ENCODE peak calls at places on chromosomes 3 and 15, in seven cellular contexts. C is astrocyte; T is endothelial cell of umbilical vein; I is CD4-positive, alpha-beta T cell; F is breast epithelium; B is esophagus squamous epithelium; R is mammary epithelial cell. V is an unnamed sample.

GRCh38 chr3:129793947-129794318 is 99.6 kb downstream of the TMCC1 start:
- DNase-seq in B (no peak), R (peak; percentile 39), T (peak; percentile 55), C (no peak), I (no peak), F (no peak), V (no peak)

GRCh38 chr3:31369637-31370036 is 163.1 kb upstream of the STT3B start:
- DNase-seq in R (no peak), C (peak; percentile 13), T (peak; percentile 24), F (no peak), I (no peak), B (no peak), V (no peak)

GRCh38 chr15:101053261-101053660 is 134.1 kb downstream of the LRRK1 start:
- DNase-seq in R (no peak), I (no peak), F (no peak), C (no peak), B (no peak), T (no peak), V (peak; percentile 17)

GRCh38 chr15:88887068-88887580 is 8.2 kb downstream of the HAPLN3 start:
- DNase-seq in I (no peak), T (no peak), R (no peak), F (no peak), C (no peak), B (no peak), V (no peak)

GRCh38 chr3:112519424-112520001 is 20.2 kb upstream of the BTLA start:
- DNase-seq in T (peak; percentile 79), F (no peak), R (peak; percentile 58), C (peak; percentile 55), B (no peak), I (no peak), V (no peak)

GRCh38 chr15:92510163-92510882 is 116.6 kb downstream of the ST8SIA2 start:
- DNase-seq in C (peak; percentile 72), B (no peak), T (no peak), F (no peak), R (peak; percentile 51), I (no peak), V (no peak)

GRCh38 chr3:72185549-72186484 is 400.9 kb upstream of the PROK2 start:
- DNase-seq in B (no peak), I (no peak), C (peak; percentile 88), F (no peak), T (peak; percentile 64), R (peak; percentile 74), V (no peak)

GRCh38 chr3:19106307-19106706 is 42.0 kb upstream of the KCNH8 start:
- DNase-seq in F (no peak), C (no peak), T (no peak), I (no peak), B (no peak), R (no peak), V (no peak)

GRCh38 chr15:96629501-96629900 is 299.0 kb downstream of the NR2F2 start:
- DNase-seq in R (no peak), F (no peak), C (no peak), I (no peak), T (no peak), B (no peak), V (no peak)

GRCh38 chr3:48548731-48549705 is 7.6 kb downstream of the PFKFB4 start:
- DNase-seq in T (peak; percentile 75), C (peak; percentile 40), F (peak; percentile 83), B (no peak), R (peak; percentile 44), I (peak; percentile 88), V (peak; percentile 94)

GRCh38 chr15:70486012-70486411 is 277.3 kb downstream of the UACA start:
- DNase-seq in F (no peak), B (no peak), T (no peak), C (no peak), R (no peak), I (no peak), V (no peak)

GRCh38 chr15:101710806-101711205 is 13.5 kb downstream of the TARS3 start:
- DNase-seq in T (no peak), R (no peak), B (no peak), I (no peak), F (no peak), C (peak; percentile 65), V (no peak)

GRCh38 chr3:134610455-134611385 is 40.1 kb downstream of the KY start:
- DNase-seq in I (no peak), C (no peak), R (no peak), F (no peak), T (no peak), B (no peak), V (no peak)

GRCh38 chr3:100289339-100289738 is 28.5 kb downstream of the TBC1D23 start:
- DNase-seq in B (no peak), R (no peak), F (no peak), I (no peak), T (peak; percentile 61), C (no peak), V (no peak)

GRCh38 chr15:63277893-63278505 is 594 bp downstream of the APH1B start:
- DNase-seq in F (no peak), T (peak; percentile 8), C (no peak), B (no peak), I (no peak), R (peak; percentile 27), V (no peak)

GRCh38 chr3:186002884-186003472 is 65.2 kb upstream of the TRA2B start:
- DNase-seq in F (no peak), T (peak; percentile 31), C (peak; percentile 16), I (no peak), B (no peak), R (peak; percentile 41), V (no peak)

GRCh38 chr3:196793224-196793623 is 53.6 kb downstream of the PAK2 start:
- DNase-seq in R (peak; percentile 94), B (no peak), C (peak; percentile 99), I (no peak), T (peak; percentile 92), F (no peak), V (no peak)

GRCh38 chr3:195068045-195068444 is 202.9 kb downstream of the XXYLT1 start:
- DNase-seq in B (no peak), T (peak; percentile 59), R (peak; percentile 1), F (no peak), C (no peak), I (no peak), V (no peak)

GRCh38 chr3:7800006-7800780 is 701.4 kb upstream of the LMCD1 start:
- DNase-seq in C (no peak), T (peak; percentile 34), I (no peak), R (no peak), F (no peak), B (no peak), V (no peak)
- TF ChIP-seq CTCF in C (peak; percentile 15), T (peak; percentile 6), I (peak; percentile 45), R (no peak), F (no peak), B (no peak), V (no peak)

GRCh38 chr15:60966746-60967145 is 262.4 kb downstream of the RORA start:
- DNase-seq in R (no peak), T (no peak), F (no peak), I (no peak), C (no peak), B (no peak), V (no peak)
- TF ChIP-seq CTCF in R (no peak), T (no peak), F (no peak), I (no peak), C (no peak), B (no peak), V (no peak)

GRCh38 chr3:12603969-12604368 is 47.1 kb downstream of the MKRN2 start:
- DNase-seq in C (no peak), I (no peak), F (no peak), T (no peak), R (no peak), B (no peak), V (no peak)

GRCh38 chr3:12598890-12599289 is 42.0 kb downstream of the MKRN2 start:
- DNase-seq in B (no peak), C (no peak), I (no peak), T (no peak), F (no peak), R (no peak), V (no peak)

GRCh38 chr3:12601072-12601471 is 44.2 kb downstream of the MKRN2 start:
- DNase-seq in C (no peak), B (no peak), F (no peak), I (no peak), T (no peak), R (no peak), V (no peak)
- TF ChIP-seq CTCF in C (no peak), B (no peak), F (no peak), I (no peak), T (no peak), R (peak; percentile 17), V (no peak)

GRCh38 chr15:40942337-40942854 is 10.9 kb upstream of the CHAC1 start:
- DNase-seq in R (no peak), F (no peak), B (no peak), I (no peak), T (no peak), C (no peak), V (no peak)

GRCh38 chr15:40939909-40940801 is 11.0 kb downstream of the DLL4 start:
- DNase-seq in T (peak; percentile 94), C (no peak), B (no peak), R (no peak), F (no peak), I (no peak), V (no peak)

GRCh38 chr15:40942865-40943264 is 10.4 kb upstream of the CHAC1 start:
- DNase-seq in B (no peak), I (no peak), F (no peak), C (no peak), R (no peak), T (no peak), V (no peak)

GRCh38 chr15:40941078-40941527 is 12.0 kb downstream of the DLL4 start:
- DNase-seq in T (no peak), C (no peak), B (no peak), R (no peak), I (no peak), F (no peak), V (no peak)

DNA sequence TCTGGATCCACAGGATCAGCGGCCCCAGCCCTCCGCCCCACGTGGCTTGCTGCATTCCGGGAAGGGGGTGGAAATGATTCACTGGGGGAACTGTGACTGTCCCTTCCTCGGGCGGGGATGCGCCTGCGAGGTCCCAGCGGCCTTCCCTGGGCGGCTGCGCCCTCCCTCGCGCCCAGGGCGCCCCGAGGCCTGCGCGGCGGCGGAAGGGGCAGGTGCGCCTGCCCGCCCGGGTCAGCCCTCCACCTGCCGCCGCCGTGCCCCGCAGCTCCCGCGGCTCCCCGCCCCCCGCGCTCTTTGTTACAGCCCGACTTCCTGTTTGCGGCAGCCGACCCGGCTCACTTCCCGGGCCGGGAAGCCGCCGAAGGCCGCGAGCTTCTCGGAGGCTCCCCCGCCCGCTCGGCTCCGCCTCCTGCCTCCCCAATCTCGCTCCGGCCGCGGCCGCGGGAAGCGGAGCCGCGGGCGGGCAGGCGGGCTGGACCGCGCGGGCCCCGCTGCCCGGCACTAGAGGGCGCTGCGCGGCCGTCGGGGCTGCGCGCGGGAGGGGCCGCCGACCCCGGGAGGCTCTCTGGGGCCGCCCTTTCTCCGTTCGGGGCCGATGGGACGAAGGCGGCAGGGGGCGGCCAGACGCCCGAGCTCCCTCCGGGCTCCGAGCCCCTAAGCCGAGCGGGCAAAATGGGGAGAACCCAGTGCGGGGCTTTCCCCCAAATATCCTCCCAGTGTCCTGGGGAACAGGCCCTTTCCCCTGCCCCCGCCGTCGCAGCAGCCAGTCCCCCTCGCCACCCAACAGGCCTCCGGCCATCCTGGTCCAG is 11.5 kb upstream of the CHAC1 start:
- DNase-seq in C (peak; percentile 36), I (peak; percentile 74), R (peak; percentile 65), T (peak; percentile 88), B (no peak), F (peak; percentile 66), V (peak; percentile 46)
- TF ChIP-seq CTCF in C (peak; percentile 29), I (no peak), R (peak; percentile 46), T (peak; percentile 76), B (peak; percentile 70), F (no peak), V (no peak)

GRCh38 chr15:65085990-65086679 is 9.6 kb downstream of the KBTBD13 start:
- DNase-seq in C (no peak), T (peak; percentile 18), B (no peak), F (no peak), R (peak; percentile 44), I (no peak), V (no peak)
- TF ChIP-seq CTCF in C (peak; percentile 41), T (peak; percentile 20), B (no peak), F (no peak), R (peak; percentile 69), I (no peak), V (no peak)

V was measured in omental fat pad.